ENCODE peak calls at places on chromosomes 16 and 17, in four cellular contexts. D is H1, A is A549, C is HepG2. L is an unnamed sample.

GRCh38 chr16:57023541-57024249 is 34.3 kb downstream of the NLRC5 start:
- DNase-seq in D (no peak), A (no peak), C (no peak), L (no peak)

GRCh38 chr17:79934653-79934970 is 95.4 kb upstream of the CBX4 start:
- DNase-seq in D (no peak), A (no peak), C (no peak), L (no peak)

GRCh38 chr17:80822700-80823410 is 168.8 kb upstream of the CHMP6 start:
- DNase-seq in D (no peak), A (no peak), C (no peak), L (no peak)

GRCh38 chr17:4908711-4909496 is 6.0 kb upstream of the CHRNE start:
- DNase-seq in D (peak; percentile 81), A (peak; percentile 86), C (peak; percentile 92), L (peak; percentile 92)

GRCh38 chr17:5291683-5292082 is 9.6 kb downstream of the RABEP1 start:
- DNase-seq in D (no peak), A (no peak), C (no peak), L (no peak)

GRCh38 chr17:73311428-73311780 is 397 bp downstream of the CDC42EP4 start:
- DNase-seq in D (peak; percentile 71), A (no peak), C (no peak), L (no peak)

GRCh38 chr17:51046527-51047384 is 73.9 kb downstream of the SPAG9 start:
- DNase-seq in D (peak; percentile 75), A (no peak), C (peak; percentile 13), L (peak; percentile 87)

GRCh38 chr17:3596804-3597464 is 12.3 kb downstream of the TRPV1 start:
- DNase-seq in D (no peak), A (no peak), C (no peak), L (no peak)

GRCh38 chr16:65832269-65832668 is 534.2 kb upstream of the CDH5 start:
- DNase-seq in D (no peak), A (no peak), C (no peak), L (no peak)

GRCh38 chr16:17211797-17212196 is 259.0 kb downstream of the XYLT1 start:
- DNase-seq in D (peak; percentile 67), A (no peak), C (peak; percentile 34), L (no peak)

GRCh38 chr17:13931111-13931526 is 138.2 kb upstream of the COX10 start:
- DNase-seq in D (no peak), A (no peak), C (no peak), L (peak; percentile 19)

GRCh38 chr17:63496177-63496576 is 19.3 kb downstream of the ACE start:
- DNase-seq in D (no peak), A (no peak), C (no peak), L (no peak)

GRCh38 chr16:87851141-87851587 is 18.1 kb downstream of the SLC7A5 start:
- DNase-seq in D (no peak), A (no peak), C (no peak), L (no peak)

GRCh38 chr17:11251561-11252107 is 10.6 kb downstream of the SHISA6 start:
- DNase-seq in D (no peak), A (no peak), C (no peak), L (no peak)

GRCh38 chr17:20127660-20128413 is 118.7 kb downstream of the SPECC1 start:
- DNase-seq in D (no peak), A (no peak), C (peak; percentile 20), L (peak; percentile 94)

GRCh38 chr17:66730497-66730923 is 104.4 kb upstream of the CACNG5 start:
- DNase-seq in D (peak; percentile 72), A (no peak), C (no peak), L (no peak)

GRCh38 chr17:49501496-49501895 is 6.4 kb downstream of the NGFR start:
- DNase-seq in D (no peak), A (no peak), C (peak; percentile 33), L (no peak)

GRCh38 chr16:67192781-67193260 is 866 bp downstream of the E2F4 start:
- DNase-seq in D (no peak), A (no peak), C (no peak), L (no peak)

GRCh38 chr17:66665194-66665593 is 169.7 kb upstream of the CACNG5 start:
- DNase-seq in D (no peak), A (no peak), C (no peak), L (peak; percentile 32)

GRCh38 chr17:43019418-43019817 is 2.8 kb downstream of the VAT1 start:
- DNase-seq in D (no peak), A (no peak), C (no peak), L (no peak)

GRCh38 chr16:66928702-66929388 is 3.5 kb upstream of the RRAD start:
- DNase-seq in D (peak; percentile 75), A (no peak), C (peak; percentile 39), L (peak; percentile 35)

GRCh38 chr16:77660311-77660710 is 62.0 kb upstream of the NUDT7 start:
- DNase-seq in D (peak; percentile 49), A (peak; percentile 33), C (peak; percentile 35), L (peak; percentile 52)

GRCh38 chr17:50631195-50631907 is 3.3 kb upstream of the ABCC3 start:
- DNase-seq in D (no peak), A (no peak), C (no peak), L (no peak)

GRCh38 chr16:11783319-11784047 is 13.6 kb downstream of the ZC3H7A start:
- DNase-seq in D (no peak), A (no peak), C (no peak), L (peak; percentile 45)

GRCh38 chr16:14286381-14287230 is 215.5 kb downstream of the MRTFB start:
- DNase-seq in D (peak; percentile 74), A (no peak), C (no peak), L (no peak)

GRCh38 chr17:82330322-82331239 is 3.0 kb downstream of the SECTM1 start:
- DNase-seq in D (no peak), A (no peak), C (peak; percentile 85), L (peak; percentile 67)

GRCh38 chr17:4852504-4853075 is 19.4 kb downstream of the MINK1 start:
- DNase-seq in D (no peak), A (no peak), C (peak; percentile 17), L (peak; percentile 78)

GRCh38 chr17:29131814-29132682 is 48.1 kb downstream of the MYO18A start:
- DNase-seq in D (no peak), A (no peak), C (no peak), L (peak; percentile 86)

GRCh38 chr17:77581480-77581879 is 377.0 kb upstream of the TNRC6C start:
- DNase-seq in D (no peak), A (no peak), C (no peak), L (peak; percentile 35)
- TF ChIP-seq MAFK in D (no peak), A (no peak), C (no peak), L (no peak)

DNA sequence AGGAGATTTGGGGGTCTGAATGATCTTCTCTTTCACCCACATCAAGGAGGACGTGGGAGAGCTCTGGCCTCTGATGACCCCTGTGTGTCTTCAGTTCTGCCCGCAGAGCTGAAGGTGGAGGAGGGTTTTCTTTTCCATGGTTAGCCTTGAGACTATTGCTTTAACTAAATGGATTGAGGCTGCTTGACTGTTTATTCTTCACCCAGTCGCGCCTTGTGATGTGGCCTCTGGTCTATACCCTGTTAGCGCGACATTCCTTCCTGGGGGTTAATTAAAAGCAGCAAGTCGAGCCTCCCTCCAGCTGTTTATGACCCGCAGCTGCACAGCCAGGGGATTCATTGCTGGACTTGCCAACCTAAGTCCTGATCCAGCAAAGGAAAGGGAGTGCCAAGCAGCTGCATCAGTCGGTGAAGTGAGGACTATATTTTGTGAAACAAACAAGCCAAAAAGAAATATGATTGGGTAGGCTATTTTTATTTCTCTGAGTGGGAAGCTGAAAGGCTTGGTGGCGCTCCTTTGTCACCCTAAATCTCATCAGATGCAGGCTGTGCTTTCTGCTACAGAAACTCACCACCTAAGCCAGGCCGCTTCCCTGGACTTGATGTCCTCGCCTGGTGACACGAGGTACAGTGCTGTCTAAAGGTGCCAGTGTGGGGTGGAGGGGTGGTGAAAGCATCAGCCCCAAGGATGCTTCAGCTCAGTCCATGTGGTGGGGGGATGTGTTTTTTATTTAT is 11.0 kb upstream of the SEC14L1 start:
- DNase-seq in D (no peak), A (no peak), C (no peak), L (peak; percentile 28)
- TF ChIP-seq MAFK in D (no peak), A (no peak), C (no peak), L (no peak)

DNA sequence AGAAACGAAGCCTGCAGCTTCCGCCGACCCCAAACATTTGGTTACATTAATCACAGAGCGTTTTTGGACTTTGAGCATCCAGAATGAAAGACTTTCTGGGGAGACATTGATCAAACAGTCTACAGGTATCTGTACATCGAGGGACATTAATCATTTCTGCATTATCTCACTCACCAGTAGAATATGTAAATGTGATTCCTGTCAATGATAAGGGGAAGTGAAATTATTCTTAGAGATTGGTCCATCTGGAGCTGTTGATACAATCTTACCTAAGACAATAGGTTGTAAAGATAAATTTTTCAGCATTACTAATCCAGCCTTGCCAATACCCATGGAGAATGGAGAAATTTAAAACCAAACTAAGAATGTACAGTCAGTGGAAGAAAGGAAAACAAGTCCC is 103.5 kb upstream of the IRX3 start:
- DNase-seq in D (no peak), A (no peak), C (no peak), L (no peak)
- TF ChIP-seq MAFK in D (no peak), A (no peak), C (no peak), L (no peak)

DNA sequence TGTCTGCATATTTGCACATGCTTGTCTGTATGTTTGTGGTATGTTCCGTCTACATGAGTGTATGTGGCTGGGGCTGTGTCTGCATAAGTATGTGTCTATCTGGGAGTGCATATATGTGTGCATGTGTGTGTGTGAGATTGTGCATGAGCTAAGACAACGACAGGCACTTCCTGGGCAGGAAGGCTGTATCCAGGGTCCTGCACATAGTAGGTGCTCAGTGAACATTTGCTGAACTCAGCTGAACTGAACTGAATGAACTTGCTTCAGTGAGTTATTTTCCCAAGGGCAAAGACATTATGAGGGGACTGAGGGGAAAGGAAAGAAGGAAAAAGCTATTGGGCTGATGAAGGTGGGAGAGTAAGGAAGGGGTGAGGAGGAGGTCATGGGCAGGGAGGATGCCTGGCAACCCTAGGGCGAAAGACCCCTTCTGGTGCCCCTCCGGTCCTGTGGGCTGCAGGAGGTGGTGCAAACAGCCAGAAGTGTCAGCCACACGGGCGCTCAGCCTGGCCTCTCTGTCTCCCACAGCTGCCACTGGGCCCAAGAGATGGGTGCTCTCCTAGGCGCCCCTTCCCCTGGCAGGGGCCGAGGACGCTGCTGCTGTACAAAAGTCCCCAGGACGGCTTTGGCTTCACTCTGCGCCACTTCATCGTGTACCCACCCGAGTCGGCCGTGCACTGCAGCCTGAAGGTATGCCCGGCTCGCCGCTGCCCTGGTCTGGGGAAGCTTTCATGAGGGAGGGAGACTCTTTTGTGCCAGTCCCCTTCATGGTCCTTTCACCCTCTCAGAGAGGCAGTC is 29.5 kb downstream of the ARHGAP23 start:
- DNase-seq in D (no peak), A (no peak), C (no peak), L (no peak)
- TF ChIP-seq MAFK in D (no peak), A (no peak), C (no peak), L (no peak)

L was measured in IMR-90.